ENCODE peak calls at places on chromosomes 7 and 10, in eight cellular contexts. A, E, K, J, I, L, R and N are unnamed samples.

GRCh38 chr7:111290982-111291381 is 200.1 kb downstream of the LRRN3 start:
- DNase-seq in A (no peak), E (no peak), K (no peak), J (no peak), I (no peak), L (no peak), R (no peak), N (no peak)

GRCh38 chr7:149624006-149624405 is 126.4 kb upstream of the ZNF746 start:
- DNase-seq in A (peak; percentile 30), E (no peak), K (peak; percentile 37), J (peak; percentile 53), I (peak; percentile 46), L (no peak), R (no peak), N (no peak)

GRCh38 chr7:90180011-90180585 is 25.8 kb downstream of the STEAP1 start:
- DNase-seq in A (no peak), E (no peak), K (no peak), J (no peak), I (no peak), L (no peak), R (no peak), N (no peak)

GRCh38 chr7:44965441-44965903 is 13.3 kb downstream of the MYO1G start:
- DNase-seq in A (no peak), E (no peak), K (no peak), J (peak; percentile 33), I (no peak), L (no peak), R (no peak), N (no peak)

GRCh38 chr10:31014146-31014880 is 17.4 kb downstream of the ZNF438 start:
- DNase-seq in A (no peak), E (no peak), K (no peak), J (no peak), I (no peak), L (no peak), R (no peak), N (no peak)

GRCh38 chr10:33390046-33390445 is 55.6 kb upstream of the NRP1 start:
- DNase-seq in A (no peak), E (no peak), K (no peak), J (no peak), I (no peak), L (no peak), R (no peak), N (no peak)

GRCh38 chr7:155344270-155344617 is 46.6 kb downstream of the INSIG1 start:
- DNase-seq in A (peak; percentile 17), E (no peak), K (no peak), J (no peak), I (peak; percentile 4), L (no peak), R (no peak), N (no peak)

GRCh38 chr7:234712-235553 is 42.6 kb downstream of the FAM20C start:
- DNase-seq in A (no peak), E (no peak), K (no peak), J (peak; percentile 91), I (peak; percentile 73), L (no peak), R (peak; percentile 63), N (no peak)

GRCh38 chr7:24946467-24946866 is 33.5 kb downstream of the OSBPL3 start:
- DNase-seq in A (no peak), E (no peak), K (no peak), J (no peak), I (no peak), L (no peak), R (no peak), N (no peak)

GRCh38 chr7:134674424-134674823 is 27.8 kb downstream of the BPGM start:
- DNase-seq in A (no peak), E (no peak), K (no peak), J (no peak), I (no peak), L (no peak), R (no peak), N (no peak)

GRCh38 chr10:108005627-108006026 is 841.1 kb upstream of the SORCS1 start:
- DNase-seq in A (no peak), E (no peak), K (no peak), J (no peak), I (no peak), L (no peak), R (no peak), N (no peak)

GRCh38 chr10:60650272-60650800 is 127.9 kb upstream of the CDK1 start:
- DNase-seq in A (no peak), E (no peak), K (no peak), J (no peak), I (no peak), L (no peak), R (no peak), N (no peak)

GRCh38 chr10:71404510-71405295 is 8.0 kb downstream of the CDH23 start:
- DNase-seq in A (no peak), E (no peak), K (no peak), J (no peak), I (no peak), L (no peak), R (no peak), N (no peak)

GRCh38 chr10:60353519-60354258 is 36.0 kb downstream of the ANK3 start:
- DNase-seq in A (peak; percentile 54), E (no peak), K (no peak), J (no peak), I (no peak), L (no peak), R (peak; percentile 37), N (peak; percentile 7)

GRCh38 chr10:110881905-110882304 is 10.2 kb downstream of the PDCD4 start:
- DNase-seq in A (no peak), E (no peak), K (no peak), J (no peak), I (no peak), L (no peak), R (no peak), N (no peak)

GRCh38 chr10:98758451-98758850 is 311.7 kb upstream of the HPS1 start:
- DNase-seq in A (no peak), E (no peak), K (no peak), J (no peak), I (no peak), L (no peak), R (no peak), N (no peak)

GRCh38 chr7:104628017-104628416 is 299.6 kb downstream of the LHFPL3 start:
- DNase-seq in A (no peak), E (no peak), K (no peak), J (no peak), I (no peak), L (no peak), R (no peak), N (no peak)

GRCh38 chr7:151850484-151851159 is 26.3 kb downstream of the PRKAG2 start:
- DNase-seq in A (peak; percentile 4), E (no peak), K (no peak), J (no peak), I (no peak), L (no peak), R (peak; percentile 11), N (no peak)

GRCh38 chr7:22001345-22002004 is 55.8 kb upstream of the CDCA7L start:
- DNase-seq in A (no peak), E (peak; percentile 54), K (no peak), J (no peak), I (no peak), L (peak; percentile 12), R (no peak), N (no peak)

GRCh38 chr7:43591551-43592180 is 8.8 kb downstream of the STK17A start:
- DNase-seq in A (no peak), E (no peak), K (no peak), J (no peak), I (no peak), L (no peak), R (no peak), N (no peak)

GRCh38 chr10:79248341-79248931 is 98.8 kb upstream of the PPIF start:
- DNase-seq in A (no peak), E (no peak), K (no peak), J (no peak), I (no peak), L (no peak), R (peak; percentile 65), N (no peak)

GRCh38 chr7:1967512-1968396 is 265.0 kb downstream of the MAD1L1 start:
- DNase-seq in A (peak; percentile 7), E (no peak), K (no peak), J (no peak), I (no peak), L (no peak), R (peak; percentile 1), N (no peak)

GRCh38 chr10:80500572-80501380 is 36.9 kb upstream of the SH2D4B start:
- DNase-seq in A (peak; percentile 49), E (no peak), K (no peak), J (no peak), I (no peak), L (no peak), R (peak; percentile 74), N (no peak)

GRCh38 chr7:102967798-102968197 is 55.0 kb downstream of the LRRC17 start:
- DNase-seq in A (no peak), E (no peak), K (no peak), J (no peak), I (no peak), L (peak; percentile 0), R (no peak), N (no peak)

GRCh38 chr7:2564970-2565546 is 6.3 kb downstream of the IQCE start:
- DNase-seq in A (no peak), E (no peak), K (no peak), J (no peak), I (no peak), L (no peak), R (no peak), N (no peak)